ENCODE peak calls at places on chromosomes 6 and 20, in six cellular contexts. E is A549, J is IMR-90, X is K562, H is GM12878, N is HepG2. Y is an unnamed sample.

GRCh38 chr6:138959521-138959920 is 28.5 kb downstream of the REPS1 start:
- DNase-seq in E (no peak), J (no peak), X (no peak), H (no peak), N (no peak), Y (no peak)

GRCh38 chr6:28589234-28589951 is 63.7 kb downstream of the GPX5 start:
- DNase-seq in E (peak; percentile 47), J (peak; percentile 95), X (no peak), H (peak; percentile 70), N (peak; percentile 95), Y (peak; percentile 60)

GRCh38 chr6:31067881-31068737 is 44.3 kb downstream of the C6orf15 start:
- DNase-seq in E (no peak), J (no peak), X (no peak), H (no peak), N (no peak), Y (no peak)

GRCh38 chr6:165579151-165579550 is 83.9 kb downstream of the PDE10A start:
- DNase-seq in E (no peak), J (no peak), X (no peak), H (no peak), N (no peak), Y (no peak)

GRCh38 chr20:56117350-56117749 is 112.0 kb upstream of the CBLN4 start:
- DNase-seq in E (no peak), J (no peak), X (no peak), H (no peak), N (no peak), Y (no peak)

GRCh38 chr20:52031574-52032303 is 159.8 kb downstream of the ZFP64 start:
- DNase-seq in E (no peak), J (peak; percentile 88), X (no peak), H (no peak), N (peak; percentile 95), Y (no peak)

GRCh38 chr6:55379486-55379885 is 52.2 kb downstream of the GFRAL start:
- DNase-seq in E (no peak), J (peak; percentile 11), X (no peak), H (no peak), N (no peak), Y (no peak)

GRCh38 chr6:137900815-137901214 is 33.8 kb downstream of the TNFAIP3 start:
- DNase-seq in E (no peak), J (no peak), X (no peak), H (no peak), N (no peak), Y (no peak)

GRCh38 chr20:32623667-32624157 is 38.6 kb upstream of the NOL4L start:
- DNase-seq in E (no peak), J (no peak), X (no peak), H (no peak), N (no peak), Y (no peak)

GRCh38 chr6:72084992-72085569 is 198.7 kb downstream of the RIMS1 start:
- DNase-seq in E (no peak), J (peak; percentile 18), X (no peak), H (no peak), N (no peak), Y (no peak)

GRCh38 chr6:107409942-107410341 is 49.4 kb downstream of the PDSS2 start:
- DNase-seq in E (no peak), J (no peak), X (no peak), H (no peak), N (no peak), Y (no peak)

GRCh38 chr6:42642794-42643193 is 79.0 kb downstream of the UBR2 start:
- DNase-seq in E (no peak), J (no peak), X (no peak), H (no peak), N (no peak), Y (no peak)

GRCh38 chr6:88870728-88871330 is 92.6 kb downstream of the RNGTT start:
- DNase-seq in E (peak; percentile 3), J (peak; percentile 74), X (peak; percentile 30), H (peak; percentile 39), N (peak; percentile 50), Y (peak; percentile 18)

GRCh38 chr20:55592866-55593265 is 412.5 kb downstream of the CBLN4 start:
- DNase-seq in E (no peak), J (no peak), X (no peak), H (no peak), N (no peak), Y (no peak)

GRCh38 chr6:72955666-72956065 is 269.6 kb downstream of the KHDC1L start:
- DNase-seq in E (no peak), J (no peak), X (no peak), H (no peak), N (no peak), Y (no peak)

GRCh38 chr6:36906539-36906938 is 20.8 kb downstream of the C6orf89 start:
- DNase-seq in E (no peak), J (no peak), X (no peak), H (no peak), N (no peak), Y (no peak)

GRCh38 chr20:31644701-31645100 is 7.0 kb downstream of the COX4I2 start:
- DNase-seq in E (no peak), J (no peak), X (peak; percentile 66), H (no peak), N (no peak), Y (no peak)

GRCh38 chr20:37406010-37406998 is 60.4 kb downstream of the SRC start:
- DNase-seq in E (peak; percentile 59), J (peak; percentile 28), X (peak; percentile 91), H (no peak), N (no peak), Y (peak; percentile 86)

GRCh38 chr6:27168586-27169443 is 78.7 kb upstream of the PRSS16 start:
- DNase-seq in E (no peak), J (peak; percentile 97), X (no peak), H (no peak), N (no peak), Y (no peak)

GRCh38 chr6:39904946-39905639 is 29.2 kb downstream of the MOCS1 start:
- DNase-seq in E (no peak), J (no peak), X (no peak), H (no peak), N (no peak), Y (no peak)
- TF ChIP-seq BHLHE40 in E (no peak), J (no peak), X (no peak), H (no peak), N (no peak), Y (no peak)

GRCh38 chr20:59153832-59154231 is 9.8 kb upstream of the ZNF831 start:
- DNase-seq in E (no peak), J (no peak), X (no peak), H (no peak), N (no peak), Y (no peak)
- TF ChIP-seq BHLHE40 in E (no peak), J (no peak), X (no peak), H (no peak), N (no peak), Y (no peak)

DNA sequence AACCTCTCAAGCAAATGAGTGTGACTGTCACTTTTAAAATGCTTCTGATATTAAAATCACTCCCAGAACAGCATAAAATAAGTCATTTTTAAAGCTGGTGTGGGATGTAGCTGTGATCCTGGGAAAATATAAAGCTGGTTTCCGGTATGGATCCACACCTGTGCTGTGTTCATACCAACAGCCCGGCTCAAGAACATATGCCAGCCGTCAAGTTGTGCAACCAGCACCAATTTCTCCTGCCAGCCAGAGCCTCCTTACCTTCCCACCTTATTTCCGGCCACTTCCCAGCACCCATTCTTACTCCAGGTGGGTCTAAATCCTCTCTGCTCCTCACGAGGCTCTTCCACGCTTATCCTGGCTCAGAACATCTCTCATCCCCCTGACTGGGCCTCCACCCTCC is 50.9 kb upstream of the RPS6KA2 start:
- DNase-seq in E (no peak), J (no peak), X (no peak), H (no peak), N (no peak), Y (no peak)
- TF ChIP-seq BHLHE40 in E (no peak), J (no peak), X (no peak), H (no peak), N (no peak), Y (no peak)

DNA sequence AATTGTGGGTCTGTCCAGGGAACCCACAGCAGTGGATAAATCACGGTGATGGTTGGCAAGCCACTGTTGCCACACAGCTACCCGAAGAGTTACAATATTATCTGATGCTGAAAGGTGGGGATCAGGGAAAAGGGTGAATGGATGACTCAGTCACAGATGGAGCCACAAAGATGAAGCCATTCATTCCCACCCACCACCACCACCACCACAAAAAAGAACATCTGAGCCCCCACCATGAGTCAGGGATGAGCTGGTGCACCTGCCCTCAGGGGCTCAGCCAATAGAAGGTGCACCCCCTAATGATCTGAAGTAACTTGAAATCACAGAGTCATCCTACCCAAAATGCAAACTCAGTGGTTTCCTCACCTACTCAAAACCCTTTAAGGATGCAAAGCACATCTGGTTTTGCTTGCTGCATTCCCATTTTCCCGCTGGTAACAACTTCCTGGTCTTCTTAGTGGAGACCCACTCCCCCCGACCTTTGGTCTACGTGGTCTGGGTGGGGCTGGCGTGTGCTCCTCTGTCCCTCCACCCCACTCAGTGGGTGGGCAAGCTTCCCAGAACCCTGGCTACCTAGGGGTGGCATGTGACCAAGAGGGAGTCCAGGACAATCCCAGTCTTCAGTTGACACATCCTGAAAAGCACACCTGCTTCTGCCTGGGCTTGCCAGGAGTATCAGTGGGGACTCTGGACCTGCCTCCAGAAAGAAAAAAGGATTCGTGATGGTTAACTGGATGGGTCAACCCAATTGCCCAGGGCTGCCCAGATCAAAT is 125.5 kb downstream of the ANKRD60 start:
- DNase-seq in E (no peak), J (no peak), X (no peak), H (no peak), N (no peak), Y (no peak)
- TF ChIP-seq BHLHE40 in E (no peak), J (no peak), X (no peak), H (no peak), N (no peak), Y (no peak)

DNA sequence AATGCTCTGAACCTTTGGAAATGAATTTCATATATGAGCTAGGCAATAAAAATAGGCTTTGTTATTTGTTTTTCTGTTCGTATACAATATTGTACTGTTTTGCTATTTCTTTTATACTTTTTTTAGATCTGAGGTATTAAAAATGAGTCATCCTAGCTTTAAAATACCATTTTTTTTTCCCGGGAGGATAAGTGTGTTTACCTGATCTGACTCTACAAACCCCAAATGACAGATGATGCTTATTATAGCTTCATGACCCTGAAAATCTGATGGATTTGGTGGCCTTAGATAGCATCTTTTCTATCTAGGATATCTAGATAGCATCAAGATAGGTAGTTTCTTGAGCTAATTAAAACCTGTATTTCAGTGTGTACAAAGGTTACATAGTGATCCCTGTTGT is 206.4 kb downstream of the DTNBP1 start:
- DNase-seq in E (no peak), J (no peak), X (no peak), H (no peak), N (no peak), Y (no peak)
- TF ChIP-seq BHLHE40 in E (no peak), J (no peak), X (no peak), H (no peak), N (no peak), Y (no peak)

DNA sequence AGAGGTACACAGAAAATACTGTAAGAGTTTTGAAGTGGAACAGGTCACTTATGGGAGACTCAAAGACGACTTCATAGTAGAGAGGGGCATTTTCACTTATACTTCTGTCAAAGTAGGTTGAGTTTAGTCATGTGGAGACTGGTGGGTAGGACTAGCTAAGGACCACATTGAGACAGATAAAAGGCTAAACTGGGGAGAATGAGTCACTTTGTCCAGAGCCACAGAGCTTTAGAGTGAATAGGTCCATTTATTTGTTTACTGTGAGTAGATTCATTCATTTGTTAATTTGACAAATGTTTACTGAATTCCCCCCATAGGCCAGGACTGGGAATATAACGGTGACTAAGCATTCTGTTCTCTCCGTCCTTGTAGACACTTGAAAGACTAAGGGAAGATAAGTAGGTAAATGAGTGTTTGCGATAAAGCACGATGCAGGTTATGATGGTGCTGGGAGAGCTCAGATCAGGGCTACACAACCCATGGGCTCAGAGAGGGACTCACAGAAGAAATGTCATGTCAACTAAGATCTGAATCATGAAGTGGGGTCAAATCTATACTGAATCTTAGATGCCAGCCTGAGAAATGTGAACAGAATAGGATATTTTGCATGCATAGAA is 699.6 kb upstream of the ID4 start:
- DNase-seq in E (no peak), J (no peak), X (no peak), H (no peak), N (no peak), Y (no peak)
- TF ChIP-seq BHLHE40 in E (no peak), J (no peak), X (no peak), H (no peak), N (no peak), Y (no peak)

Y was measured in HEK293T.